ENCODE peak calls at places on chromosomes 6 and 20, in eight cellular contexts. Y is GM23338, M is AG09309, Q is CD14-positive monocyte, Z is cardiac fibroblast, L is spleen, I is fibroblast of mammary gland, F is chondrocyte. J is an unnamed sample.

GRCh38 chr6:56843476-56844349 is 111.2 kb upstream of the BEND6 start:
- DNase-seq in Q (no peak), F (peak), I (peak), Z (peak), Y (peak), L (peak), M (no peak), J (peak)

GRCh38 chr6:140816696-140817095 is 1316.0 kb upstream of the GJE1 start:
- DNase-seq in M (no peak), Y (no peak), Z (no peak), Q (no peak), F (no peak), I (no peak), L (no peak), J (no peak)

GRCh38 chr20:39016076-39016475 is 53.9 kb downstream of the DHX35 start:
- DNase-seq in Y (no peak), I (peak), M (no peak), F (no peak), Z (no peak), L (no peak), Q (no peak), J (no peak)

GRCh38 chr20:58981564-58982364 is 708 bp downstream of the NELFCD start:
- DNase-seq in Q (no peak), Z (peak), F (no peak), M (no peak), Y (peak), I (peak), L (no peak), J (peak)

GRCh38 chr20:37042986-37043972 is 52.5 kb downstream of the RBL1 start:
- DNase-seq in M (no peak), Q (no peak), F (no peak), I (no peak), Y (no peak), L (no peak), Z (no peak), J (no peak)

GRCh38 chr6:147689398-147689797 is 180.9 kb downstream of the SAMD5 start:
- DNase-seq in L (no peak), I (no peak), Y (no peak), M (no peak), Q (no peak), Z (no peak), F (no peak), J (no peak)

GRCh38 chr6:37218501-37218900 is 39.1 kb upstream of the TBC1D22B start:
- DNase-seq in Q (no peak), L (no peak), I (no peak), M (no peak), Z (no peak), Y (no peak), F (no peak), J (no peak)

GRCh38 chr6:73523434-73524123 is 2.7 kb upstream of the EEF1A1 start:
- DNase-seq in M (no peak), Q (peak), F (no peak), L (peak), I (peak), Y (peak), Z (peak), J (peak)

GRCh38 chr6:57089687-57090457 is at the start of gene ZNF451:
- DNase-seq in L (peak), Q (peak), Z (peak), I (peak), Y (peak), F (peak), M (peak), J (peak)

GRCh38 chr20:15931897-15932296 is 641.4 kb downstream of the KIF16B start:
- DNase-seq in M (no peak), Y (no peak), Q (no peak), Z (no peak), L (no peak), F (no peak), I (no peak), J (no peak)

GRCh38 chr6:138107752-138108592 is 753 bp upstream of the PERP start:
- DNase-seq in Y (peak), F (no peak), M (no peak), L (no peak), Z (no peak), I (no peak), Q (no peak), J (peak)

GRCh38 chr6:159100789-159101182 is 56.0 kb upstream of the TAGAP start:
- DNase-seq in Q (no peak), M (no peak), F (no peak), I (no peak), Z (no peak), Y (no peak), L (no peak), J (no peak)

GRCh38 chr6:17542243-17542642 is 57.9 kb upstream of the FAM8A1 start:
- DNase-seq in L (no peak), I (no peak), Q (no peak), F (no peak), M (no peak), Y (no peak), Z (no peak), J (no peak)

GRCh38 chr6:110814488-110815259 is 595 bp downstream of the CDK19 start:
- DNase-seq in Y (peak), L (peak), Q (peak), I (peak), Z (peak), F (peak), M (no peak), J (peak)

GRCh38 chr20:34824861-34825529 is 456 bp downstream of the NCOA6 start:
- DNase-seq in I (peak), F (no peak), Z (peak), L (peak), Q (peak), M (no peak), Y (peak), J (peak)

GRCh38 chr6:169935348-169935718 is 183.9 kb downstream of the ERMARD start:
- DNase-seq in I (no peak), Y (no peak), F (no peak), Q (no peak), L (no peak), M (no peak), Z (no peak), J (no peak)

GRCh38 chr6:127026247-127026646 is 92.2 kb upstream of the RSPO3 start:
- DNase-seq in Z (no peak), L (no peak), F (no peak), I (no peak), M (no peak), Q (no peak), Y (peak), J (no peak)

GRCh38 chr6:42959917-42960242 is 674 bp upstream of the GNMT start:
- DNase-seq in I (no peak), M (no peak), L (no peak), F (no peak), Z (no peak), Q (no peak), Y (no peak), J (no peak)

GRCh38 chr20:3749689-3750639 is 17.5 kb downstream of the HSPA12B start:
- DNase-seq in Q (no peak), L (peak), Z (peak), Y (peak), M (no peak), F (no peak), I (no peak), J (peak)

GRCh38 chr6:106360989-106361430 is 493 bp downstream of the CRYBG1 start:
- DNase-seq in L (peak), Y (peak), I (no peak), Z (no peak), Q (peak), F (peak), M (no peak), J (peak)

GRCh38 chr20:52888096-52888495 is 84.1 kb upstream of the TSHZ2 start:
- DNase-seq in M (no peak), Q (no peak), Y (no peak), L (no peak), Z (no peak), I (peak), F (no peak), J (no peak)

GRCh38 chr6:19413323-19413722 is 423.8 kb upstream of the ID4 start:
- DNase-seq in I (peak), M (peak), Q (no peak), Z (peak), L (no peak), Y (no peak), F (no peak), J (peak)

GRCh38 chr6:156824142-156824541 is 47.0 kb downstream of the ARID1B start:
- DNase-seq in L (no peak), I (no peak), M (no peak), Y (no peak), Z (no peak), Q (no peak), F (no peak), J (no peak)

GRCh38 chr20:64149809-64150560 is 14.3 kb upstream of the MYT1 start:
- DNase-seq in Q (peak), I (no peak), Z (no peak), F (peak), Y (no peak), L (peak), M (no peak), J (no peak)

GRCh38 chr6:90131614-90132423 is 164.8 kb downstream of the BACH2 start:
- DNase-seq in Z (peak), I (peak), F (no peak), M (peak), Q (no peak), L (no peak), Y (no peak), J (no peak)

GRCh38 chr20:2536562-2536986 is at the start of gene TMC2:
- DNase-seq in M (no peak), Z (no peak), Y (no peak), F (no peak), L (no peak), Q (no peak), I (no peak), J (no peak)

GRCh38 chr6:136181858-136182257 is 68.3 kb downstream of the MTFR2 start:
- DNase-seq in M (no peak), Z (no peak), I (no peak), L (no peak), Y (no peak), Q (no peak), F (no peak), J (no peak)

GRCh38 chr20:24164360-24164759 is 175.8 kb upstream of the GGTLC1 start:
- DNase-seq in M (no peak), F (no peak), I (no peak), L (no peak), Y (peak), Z (peak), Q (no peak), J (peak)
- TF ChIP-seq CTCF in M (peak), F (peak), I (peak), L (no peak), Y (peak), Z (peak), Q (no peak), J (no peak)

DNA sequence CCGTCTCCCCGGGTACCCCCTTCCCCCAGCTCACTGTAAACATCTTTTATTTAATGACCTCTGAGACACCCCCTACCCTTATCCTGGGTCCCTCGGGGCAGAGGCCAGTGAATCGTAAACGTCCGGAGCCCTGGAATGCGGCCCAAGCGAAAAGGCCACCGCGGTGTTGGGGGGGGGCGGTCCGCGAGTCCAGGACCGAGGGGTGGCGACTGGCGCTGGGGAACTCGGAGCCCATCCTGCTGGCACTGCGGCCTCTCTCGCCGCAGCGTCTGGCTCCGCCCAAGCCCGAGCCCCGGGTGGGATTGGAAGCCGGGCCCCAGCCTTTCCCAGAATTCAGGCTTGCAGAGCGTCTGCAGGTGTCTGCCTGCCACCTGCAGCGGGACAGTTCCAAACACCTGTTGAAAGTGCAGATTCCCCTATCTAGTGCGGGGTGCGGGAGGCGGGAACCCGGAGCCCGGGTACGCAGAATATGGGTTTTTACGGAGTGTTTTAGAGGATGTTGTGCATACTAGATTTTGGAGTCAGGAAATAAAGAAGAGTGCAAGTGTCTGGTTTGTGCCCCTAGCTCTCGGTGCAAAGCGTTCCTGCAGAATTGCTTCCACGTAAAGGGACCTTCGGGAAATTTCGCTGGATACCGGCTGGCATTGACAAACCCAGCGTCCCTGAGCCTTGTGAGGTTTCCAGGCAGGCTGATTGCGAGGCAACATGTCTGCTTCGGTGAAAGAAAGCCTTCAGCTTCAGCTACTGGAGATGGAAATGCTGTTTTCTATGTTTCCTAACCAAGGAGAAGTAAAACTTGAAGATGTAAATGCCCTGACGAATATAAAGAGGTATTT is 808 bp downstream of the RWDD2A start:
- DNase-seq in F (no peak), I (no peak), Q (peak), L (peak), Z (peak), Y (peak), M (no peak), J (peak)
- TF ChIP-seq CTCF in F (no peak), I (no peak), Q (no peak), L (no peak), Z (no peak), Y (no peak), M (no peak), J (no peak)

DNA sequence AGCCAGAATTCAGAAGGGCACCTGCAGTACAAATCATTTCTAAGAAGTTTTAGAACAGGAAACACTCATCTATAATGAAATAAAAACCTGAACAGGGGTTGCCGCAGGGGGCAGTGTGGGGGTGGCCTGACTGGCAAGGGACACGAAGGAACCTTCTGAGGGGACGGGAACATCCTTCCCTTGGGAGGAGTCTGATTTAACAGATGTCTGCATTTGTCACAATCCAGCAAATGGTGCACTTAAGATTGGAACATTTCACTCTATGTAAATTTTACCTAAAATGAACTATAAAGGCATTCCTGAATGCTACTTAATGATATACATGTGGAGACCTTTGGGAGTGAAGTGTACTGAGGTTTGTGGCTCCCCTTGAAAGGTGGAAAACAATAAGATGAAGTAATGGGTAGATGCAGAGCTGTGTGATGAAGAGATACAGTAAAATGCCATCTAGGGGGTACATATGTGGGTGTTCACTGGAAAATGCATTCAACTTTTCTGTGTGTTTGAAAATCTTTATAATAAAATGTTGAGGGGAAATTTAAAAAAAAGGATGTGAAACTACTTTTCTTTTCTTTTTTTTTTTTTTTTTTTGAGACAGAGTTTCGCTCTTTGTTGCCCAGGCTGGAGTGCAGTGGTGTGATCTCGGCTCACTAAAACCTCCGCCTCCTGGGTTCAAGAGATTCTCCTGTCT is 89.5 kb downstream of the SNX5 start:
- DNase-seq in M (no peak), Y (no peak), I (no peak), F (no peak), Z (no peak), Q (peak), L (peak), J (no peak)
- TF ChIP-seq CTCF in M (no peak), Y (peak), I (peak), F (peak), Z (no peak), Q (no peak), L (no peak), J (no peak)

GRCh38 chr6:108570518-108570917 is 9.8 kb downstream of the FOXO3 start:
- DNase-seq in F (no peak), M (no peak), I (peak), Z (peak), Y (peak), L (no peak), Q (no peak), J (no peak)
- TF ChIP-seq CTCF in F (peak), M (no peak), I (peak), Z (no peak), Y (peak), L (no peak), Q (no peak), J (no peak)

GRCh38 chr20:31831771-31832306 is 12.7 kb downstream of the MYLK2 start:
- DNase-seq in Q (no peak), I (no peak), F (no peak), M (no peak), Y (no peak), Z (no peak), L (peak), J (no peak)
- TF ChIP-seq CTCF in Q (no peak), I (no peak), F (no peak), M (no peak), Y (no peak), Z (no peak), L (no peak), J (no peak)

GRCh38 chr6:8888468-8888867 is 453.1 kb upstream of the SLC35B3 start:
- DNase-seq in M (no peak), L (no peak), F (no peak), I (no peak), Z (no peak), Y (peak), Q (no peak), J (no peak)
- TF ChIP-seq CTCF in M (no peak), L (no peak), F (peak), I (peak), Z (no peak), Y (peak), Q (peak), J (no peak)

GRCh38 chr6:52696418-52696817 is 25.5 kb downstream of the TMEM14A start:
- DNase-seq in Y (no peak), Q (no peak), I (no peak), Z (no peak), L (no peak), F (no peak), M (no peak), J (no peak)
- TF ChIP-seq CTCF in Y (no peak), Q (no peak), I (no peak), Z (no peak), L (no peak), F (peak), M (no peak), J (no peak)

J was measured in Calu3.